ENCODE peak calls at places on chromosomes 13 and 19, in nine cellular contexts. One of them, this sample, is unnamed.

GRCh38 chr13:93690139-93690538 is 463.5 kb downstream of the GPC6 start:
- DNase-seq in astrocyte of the cerebellum: peak; percentile 19
- DNase-seq in lung microvascular endothelial cell: no peak
- DNase-seq in stimulated activated CD8-positive, alpha-beta memory T cell treated with anti-CD3 and anti-CD28 coated beads, Interleukin-2, amount 100 ng/mL, for 48 hours: no peak
- DNase-seq in NCI-H1105 treated with DMSO at 0.1 percent for 48 hours: no peak
- DNase-seq in hepatocyte: peak; percentile 52
- DNase-seq in Jurkat, Clone E6-1: peak; percentile 3
- DNase-seq in activated CD4-positive, alpha-beta T cell treated with anti-CD3 and anti-CD28 coated beads, Interleukin-2, amount 50 U/mL, for 4 hours: no peak
- DNase-seq in stimulated activated CD4-positive, alpha-beta T cell treated with anti-CD3 and anti-CD28 coated beads, TNF-alpha, amount 100 ng/mL, for 1 hour: no peak
- DNase-seq in this sample: no peak

GRCh38 chr13:97231118-97231831 is 9.1 kb downstream of the MBNL2 start:
- DNase-seq in astrocyte of the cerebellum: no peak
- DNase-seq in lung microvascular endothelial cell: no peak
- DNase-seq in stimulated activated CD8-positive, alpha-beta memory T cell treated with anti-CD3 and anti-CD28 coated beads, Interleukin-2, amount 100 ng/mL, for 48 hours: no peak
- DNase-seq in NCI-H1105 treated with DMSO at 0.1 percent for 48 hours: no peak
- DNase-seq in hepatocyte: peak; percentile 2
- DNase-seq in Jurkat, Clone E6-1: no peak
- DNase-seq in activated CD4-positive, alpha-beta T cell treated with anti-CD3 and anti-CD28 coated beads, Interleukin-2, amount 50 U/mL, for 4 hours: no peak
- DNase-seq in stimulated activated CD4-positive, alpha-beta T cell treated with anti-CD3 and anti-CD28 coated beads, TNF-alpha, amount 100 ng/mL, for 1 hour: no peak
- DNase-seq in this sample: no peak

GRCh38 chr19:14450168-14450874 is 17.2 kb downstream of the PKN1 start:
- DNase-seq in astrocyte of the cerebellum: no peak
- DNase-seq in lung microvascular endothelial cell: peak; percentile 68
- DNase-seq in stimulated activated CD8-positive, alpha-beta memory T cell treated with anti-CD3 and anti-CD28 coated beads, Interleukin-2, amount 100 ng/mL, for 48 hours: peak; percentile 84
- DNase-seq in NCI-H1105 treated with DMSO at 0.1 percent for 48 hours: no peak
- DNase-seq in hepatocyte: peak; percentile 37
- DNase-seq in Jurkat, Clone E6-1: peak; percentile 62
- DNase-seq in activated CD4-positive, alpha-beta T cell treated with anti-CD3 and anti-CD28 coated beads, Interleukin-2, amount 50 U/mL, for 4 hours: peak; percentile 46
- DNase-seq in stimulated activated CD4-positive, alpha-beta T cell treated with anti-CD3 and anti-CD28 coated beads, TNF-alpha, amount 100 ng/mL, for 1 hour: peak; percentile 50
- DNase-seq in this sample: no peak

GRCh38 chr19:3696660-3696995 is 3.6 kb downstream of the PIP5K1C start:
- DNase-seq in astrocyte of the cerebellum: no peak
- DNase-seq in lung microvascular endothelial cell: no peak
- DNase-seq in stimulated activated CD8-positive, alpha-beta memory T cell treated with anti-CD3 and anti-CD28 coated beads, Interleukin-2, amount 100 ng/mL, for 48 hours: no peak
- DNase-seq in NCI-H1105 treated with DMSO at 0.1 percent for 48 hours: no peak
- DNase-seq in hepatocyte: no peak
- DNase-seq in Jurkat, Clone E6-1: no peak
- DNase-seq in activated CD4-positive, alpha-beta T cell treated with anti-CD3 and anti-CD28 coated beads, Interleukin-2, amount 50 U/mL, for 4 hours: no peak
- DNase-seq in stimulated activated CD4-positive, alpha-beta T cell treated with anti-CD3 and anti-CD28 coated beads, TNF-alpha, amount 100 ng/mL, for 1 hour: no peak
- DNase-seq in this sample: no peak

GRCh38 chr13:110276553-110276950 is 30.4 kb downstream of the COL4A1 start:
- DNase-seq in astrocyte of the cerebellum: no peak
- DNase-seq in lung microvascular endothelial cell: no peak
- DNase-seq in stimulated activated CD8-positive, alpha-beta memory T cell treated with anti-CD3 and anti-CD28 coated beads, Interleukin-2, amount 100 ng/mL, for 48 hours: no peak
- DNase-seq in NCI-H1105 treated with DMSO at 0.1 percent for 48 hours: no peak
- DNase-seq in hepatocyte: no peak
- DNase-seq in Jurkat, Clone E6-1: no peak
- DNase-seq in activated CD4-positive, alpha-beta T cell treated with anti-CD3 and anti-CD28 coated beads, Interleukin-2, amount 50 U/mL, for 4 hours: no peak
- DNase-seq in stimulated activated CD4-positive, alpha-beta T cell treated with anti-CD3 and anti-CD28 coated beads, TNF-alpha, amount 100 ng/mL, for 1 hour: no peak
- DNase-seq in this sample: no peak

GRCh38 chr13:43432948-43433347 is 353.8 kb downstream of the ENOX1 start:
- DNase-seq in astrocyte of the cerebellum: no peak
- DNase-seq in lung microvascular endothelial cell: no peak
- DNase-seq in stimulated activated CD8-positive, alpha-beta memory T cell treated with anti-CD3 and anti-CD28 coated beads, Interleukin-2, amount 100 ng/mL, for 48 hours: no peak
- DNase-seq in NCI-H1105 treated with DMSO at 0.1 percent for 48 hours: no peak
- DNase-seq in hepatocyte: no peak
- DNase-seq in Jurkat, Clone E6-1: no peak
- DNase-seq in activated CD4-positive, alpha-beta T cell treated with anti-CD3 and anti-CD28 coated beads, Interleukin-2, amount 50 U/mL, for 4 hours: no peak
- DNase-seq in stimulated activated CD4-positive, alpha-beta T cell treated with anti-CD3 and anti-CD28 coated beads, TNF-alpha, amount 100 ng/mL, for 1 hour: no peak
- DNase-seq in this sample: no peak

GRCh38 chr19:18102916-18103542 is 5.5 kb downstream of the MAST3 start:
- DNase-seq in astrocyte of the cerebellum: no peak
- DNase-seq in lung microvascular endothelial cell: no peak
- DNase-seq in stimulated activated CD8-positive, alpha-beta memory T cell treated with anti-CD3 and anti-CD28 coated beads, Interleukin-2, amount 100 ng/mL, for 48 hours: no peak
- DNase-seq in NCI-H1105 treated with DMSO at 0.1 percent for 48 hours: no peak
- DNase-seq in hepatocyte: no peak
- DNase-seq in Jurkat, Clone E6-1: no peak
- DNase-seq in activated CD4-positive, alpha-beta T cell treated with anti-CD3 and anti-CD28 coated beads, Interleukin-2, amount 50 U/mL, for 4 hours: no peak
- DNase-seq in stimulated activated CD4-positive, alpha-beta T cell treated with anti-CD3 and anti-CD28 coated beads, TNF-alpha, amount 100 ng/mL, for 1 hour: no peak
- DNase-seq in this sample: no peak

GRCh38 chr19:46990998-46991676 is 28.5 kb upstream of the NPAS1 start:
- DNase-seq in astrocyte of the cerebellum: peak; percentile 66
- DNase-seq in lung microvascular endothelial cell: peak; percentile 90
- DNase-seq in stimulated activated CD8-positive, alpha-beta memory T cell treated with anti-CD3 and anti-CD28 coated beads, Interleukin-2, amount 100 ng/mL, for 48 hours: peak; percentile 47
- DNase-seq in NCI-H1105 treated with DMSO at 0.1 percent for 48 hours: peak; percentile 80
- DNase-seq in hepatocyte: peak; percentile 90
- DNase-seq in Jurkat, Clone E6-1: peak; percentile 32
- DNase-seq in activated CD4-positive, alpha-beta T cell treated with anti-CD3 and anti-CD28 coated beads, Interleukin-2, amount 50 U/mL, for 4 hours: peak; percentile 58
- DNase-seq in stimulated activated CD4-positive, alpha-beta T cell treated with anti-CD3 and anti-CD28 coated beads, TNF-alpha, amount 100 ng/mL, for 1 hour: peak; percentile 33
- DNase-seq in this sample: peak; percentile 83

GRCh38 chr13:43946281-43946680 is 66.6 kb downstream of the LACC1 start:
- DNase-seq in astrocyte of the cerebellum: peak; percentile 12
- DNase-seq in lung microvascular endothelial cell: no peak
- DNase-seq in stimulated activated CD8-positive, alpha-beta memory T cell treated with anti-CD3 and anti-CD28 coated beads, Interleukin-2, amount 100 ng/mL, for 48 hours: no peak
- DNase-seq in NCI-H1105 treated with DMSO at 0.1 percent for 48 hours: no peak
- DNase-seq in hepatocyte: no peak
- DNase-seq in Jurkat, Clone E6-1: no peak
- DNase-seq in activated CD4-positive, alpha-beta T cell treated with anti-CD3 and anti-CD28 coated beads, Interleukin-2, amount 50 U/mL, for 4 hours: no peak
- DNase-seq in stimulated activated CD4-positive, alpha-beta T cell treated with anti-CD3 and anti-CD28 coated beads, TNF-alpha, amount 100 ng/mL, for 1 hour: no peak
- DNase-seq in this sample: no peak

GRCh38 chr13:48222358-48223015 is 10.5 kb upstream of the ITM2B start:
- DNase-seq in astrocyte of the cerebellum: no peak
- DNase-seq in lung microvascular endothelial cell: no peak
- DNase-seq in stimulated activated CD8-positive, alpha-beta memory T cell treated with anti-CD3 and anti-CD28 coated beads, Interleukin-2, amount 100 ng/mL, for 48 hours: no peak
- DNase-seq in NCI-H1105 treated with DMSO at 0.1 percent for 48 hours: no peak
- DNase-seq in hepatocyte: no peak
- DNase-seq in Jurkat, Clone E6-1: no peak
- DNase-seq in activated CD4-positive, alpha-beta T cell treated with anti-CD3 and anti-CD28 coated beads, Interleukin-2, amount 50 U/mL, for 4 hours: no peak
- DNase-seq in stimulated activated CD4-positive, alpha-beta T cell treated with anti-CD3 and anti-CD28 coated beads, TNF-alpha, amount 100 ng/mL, for 1 hour: no peak
- DNase-seq in this sample: no peak

GRCh38 chr13:19644947-19645439 is 11.5 kb downstream of the MPHOSPH8 start:
- DNase-seq in astrocyte of the cerebellum: no peak
- DNase-seq in lung microvascular endothelial cell: no peak
- DNase-seq in stimulated activated CD8-positive, alpha-beta memory T cell treated with anti-CD3 and anti-CD28 coated beads, Interleukin-2, amount 100 ng/mL, for 48 hours: no peak
- DNase-seq in NCI-H1105 treated with DMSO at 0.1 percent for 48 hours: no peak
- DNase-seq in hepatocyte: no peak
- DNase-seq in Jurkat, Clone E6-1: no peak
- DNase-seq in activated CD4-positive, alpha-beta T cell treated with anti-CD3 and anti-CD28 coated beads, Interleukin-2, amount 50 U/mL, for 4 hours: no peak
- DNase-seq in stimulated activated CD4-positive, alpha-beta T cell treated with anti-CD3 and anti-CD28 coated beads, TNF-alpha, amount 100 ng/mL, for 1 hour: no peak
- DNase-seq in this sample: no peak

GRCh38 chr19:24033962-24034342 is 53.0 kb upstream of the ZNF254 start:
- DNase-seq in astrocyte of the cerebellum: peak; percentile 27
- DNase-seq in lung microvascular endothelial cell: peak; percentile 67
- DNase-seq in stimulated activated CD8-positive, alpha-beta memory T cell treated with anti-CD3 and anti-CD28 coated beads, Interleukin-2, amount 100 ng/mL, for 48 hours: peak; percentile 5
- DNase-seq in NCI-H1105 treated with DMSO at 0.1 percent for 48 hours: peak; percentile 52
- DNase-seq in hepatocyte: peak; percentile 73
- DNase-seq in Jurkat, Clone E6-1: peak; percentile 25
- DNase-seq in activated CD4-positive, alpha-beta T cell treated with anti-CD3 and anti-CD28 coated beads, Interleukin-2, amount 50 U/mL, for 4 hours: peak; percentile 6
- DNase-seq in stimulated activated CD4-positive, alpha-beta T cell treated with anti-CD3 and anti-CD28 coated beads, TNF-alpha, amount 100 ng/mL, for 1 hour: no peak
- DNase-seq in this sample: peak; percentile 68

GRCh38 chr19:4730740-4731171 is 7.1 kb upstream of the DPP9 start:
- DNase-seq in astrocyte of the cerebellum: no peak
- DNase-seq in lung microvascular endothelial cell: peak; percentile 49
- DNase-seq in stimulated activated CD8-positive, alpha-beta memory T cell treated with anti-CD3 and anti-CD28 coated beads, Interleukin-2, amount 100 ng/mL, for 48 hours: peak; percentile 60
- DNase-seq in NCI-H1105 treated with DMSO at 0.1 percent for 48 hours: no peak
- DNase-seq in hepatocyte: no peak
- DNase-seq in Jurkat, Clone E6-1: no peak
- DNase-seq in activated CD4-positive, alpha-beta T cell treated with anti-CD3 and anti-CD28 coated beads, Interleukin-2, amount 50 U/mL, for 4 hours: peak; percentile 71
- DNase-seq in stimulated activated CD4-positive, alpha-beta T cell treated with anti-CD3 and anti-CD28 coated beads, TNF-alpha, amount 100 ng/mL, for 1 hour: peak; percentile 54
- DNase-seq in this sample: no peak

GRCh38 chr13:66714795-66715194 is 515.3 kb downstream of the PCDH9 start:
- DNase-seq in astrocyte of the cerebellum: no peak
- DNase-seq in lung microvascular endothelial cell: no peak
- DNase-seq in stimulated activated CD8-positive, alpha-beta memory T cell treated with anti-CD3 and anti-CD28 coated beads, Interleukin-2, amount 100 ng/mL, for 48 hours: no peak
- DNase-seq in NCI-H1105 treated with DMSO at 0.1 percent for 48 hours: no peak
- DNase-seq in hepatocyte: no peak
- DNase-seq in Jurkat, Clone E6-1: no peak
- DNase-seq in activated CD4-positive, alpha-beta T cell treated with anti-CD3 and anti-CD28 coated beads, Interleukin-2, amount 50 U/mL, for 4 hours: no peak
- DNase-seq in stimulated activated CD4-positive, alpha-beta T cell treated with anti-CD3 and anti-CD28 coated beads, TNF-alpha, amount 100 ng/mL, for 1 hour: no peak
- DNase-seq in this sample: no peak

GRCh38 chr13:110015253-110015652 is 228.9 kb upstream of the IRS2 start:
- DNase-seq in astrocyte of the cerebellum: no peak
- DNase-seq in lung microvascular endothelial cell: no peak
- DNase-seq in stimulated activated CD8-positive, alpha-beta memory T cell treated with anti-CD3 and anti-CD28 coated beads, Interleukin-2, amount 100 ng/mL, for 48 hours: no peak
- DNase-seq in NCI-H1105 treated with DMSO at 0.1 percent for 48 hours: peak; percentile 97
- DNase-seq in hepatocyte: no peak
- DNase-seq in Jurkat, Clone E6-1: no peak
- DNase-seq in activated CD4-positive, alpha-beta T cell treated with anti-CD3 and anti-CD28 coated beads, Interleukin-2, amount 50 U/mL, for 4 hours: no peak
- DNase-seq in stimulated activated CD4-positive, alpha-beta T cell treated with anti-CD3 and anti-CD28 coated beads, TNF-alpha, amount 100 ng/mL, for 1 hour: no peak
- DNase-seq in this sample: peak; percentile 57

GRCh38 chr13:52130641-52131040 is 1.8 kb upstream of the NEK5 start:
- DNase-seq in astrocyte of the cerebellum: no peak
- DNase-seq in lung microvascular endothelial cell: no peak
- DNase-seq in stimulated activated CD8-positive, alpha-beta memory T cell treated with anti-CD3 and anti-CD28 coated beads, Interleukin-2, amount 100 ng/mL, for 48 hours: no peak
- DNase-seq in NCI-H1105 treated with DMSO at 0.1 percent for 48 hours: no peak
- DNase-seq in hepatocyte: no peak
- DNase-seq in Jurkat, Clone E6-1: no peak
- DNase-seq in activated CD4-positive, alpha-beta T cell treated with anti-CD3 and anti-CD28 coated beads, Interleukin-2, amount 50 U/mL, for 4 hours: no peak
- DNase-seq in stimulated activated CD4-positive, alpha-beta T cell treated with anti-CD3 and anti-CD28 coated beads, TNF-alpha, amount 100 ng/mL, for 1 hour: no peak
- DNase-seq in this sample: no peak

GRCh38 chr13:30997697-30998547 is 65.5 kb downstream of the TEX26 start:
- DNase-seq in astrocyte of the cerebellum: no peak
- DNase-seq in lung microvascular endothelial cell: no peak
- DNase-seq in stimulated activated CD8-positive, alpha-beta memory T cell treated with anti-CD3 and anti-CD28 coated beads, Interleukin-2, amount 100 ng/mL, for 48 hours: no peak
- DNase-seq in NCI-H1105 treated with DMSO at 0.1 percent for 48 hours: peak; percentile 82
- DNase-seq in hepatocyte: no peak
- DNase-seq in Jurkat, Clone E6-1: no peak
- DNase-seq in activated CD4-positive, alpha-beta T cell treated with anti-CD3 and anti-CD28 coated beads, Interleukin-2, amount 50 U/mL, for 4 hours: no peak
- DNase-seq in stimulated activated CD4-positive, alpha-beta T cell treated with anti-CD3 and anti-CD28 coated beads, TNF-alpha, amount 100 ng/mL, for 1 hour: no peak
- DNase-seq in this sample: no peak

GRCh38 chr13:50726164-50726563 is 117.3 kb downstream of the DLEU7 start:
- DNase-seq in astrocyte of the cerebellum: no peak
- DNase-seq in lung microvascular endothelial cell: no peak
- DNase-seq in stimulated activated CD8-positive, alpha-beta memory T cell treated with anti-CD3 and anti-CD28 coated beads, Interleukin-2, amount 100 ng/mL, for 48 hours: no peak
- DNase-seq in NCI-H1105 treated with DMSO at 0.1 percent for 48 hours: no peak
- DNase-seq in hepatocyte: no peak
- DNase-seq in Jurkat, Clone E6-1: no peak
- DNase-seq in activated CD4-positive, alpha-beta T cell treated with anti-CD3 and anti-CD28 coated beads, Interleukin-2, amount 50 U/mL, for 4 hours: no peak
- DNase-seq in stimulated activated CD4-positive, alpha-beta T cell treated with anti-CD3 and anti-CD28 coated beads, TNF-alpha, amount 100 ng/mL, for 1 hour: no peak
- DNase-seq in this sample: no peak